ENCODE peak calls at places on chromosome 10, in five cellular contexts. L, C, G, T and F are unnamed samples.

GRCh38 chr10:110218627-110219026 is 11.2 kb downstream of the MXI1 start:
- DNase-seq in L (no peak), C (no peak), G (no peak), T (no peak), F (no peak)

GRCh38 chr10:91010952-91011351 is 90.1 kb upstream of the ANKRD1 start:
- DNase-seq in L (no peak), C (no peak), G (peak; percentile 46), T (no peak), F (no peak)

GRCh38 chr10:110176122-110176521 is 31.3 kb upstream of the MXI1 start:
- DNase-seq in L (no peak), C (no peak), G (no peak), T (no peak), F (no peak)

GRCh38 chr10:89550509-89550908 is 15.1 kb upstream of the SLC16A12 start:
- DNase-seq in L (no peak), C (no peak), G (no peak), T (no peak), F (peak; percentile 47)

GRCh38 chr10:104274762-104275721 is 6.1 kb downstream of the GSTO2 start:
- DNase-seq in L (no peak), C (no peak), G (peak; percentile 48), T (peak; percentile 80), F (peak; percentile 68)

GRCh38 chr10:96665306-96665705 is 55.0 kb downstream of the PIK3AP1 start:
- DNase-seq in L (peak; percentile 10), C (no peak), G (peak; percentile 66), T (no peak), F (no peak)

GRCh38 chr10:104928733-104929132 is 287.6 kb downstream of the SORCS3 start:
- DNase-seq in L (no peak), C (no peak), G (no peak), T (no peak), F (no peak)

GRCh38 chr10:17232276-17232987 is 4.4 kb downstream of the VIM start:
- DNase-seq in L (no peak), C (no peak), G (peak; percentile 67), T (no peak), F (no peak)

GRCh38 chr10:42783181-42783549 is 570 bp downstream of the BMS1 start:
- DNase-seq in L (no peak), C (peak; percentile 20), G (peak; percentile 68), T (peak; percentile 21), F (peak; percentile 6)

GRCh38 chr10:33412261-33413092 is 78.0 kb upstream of the NRP1 start:
- DNase-seq in L (peak; percentile 75), C (peak; percentile 57), G (peak; percentile 97), T (no peak), F (peak; percentile 9)

GRCh38 chr10:74213571-74214162 is 62.6 kb downstream of the ADK start:
- DNase-seq in L (no peak), C (peak; percentile 35), G (peak; percentile 62), T (peak; percentile 68), F (peak; percentile 54)

GRCh38 chr10:77619964-77620703 is 17.5 kb downstream of the KCNMA1 start:
- DNase-seq in L (no peak), C (no peak), G (no peak), T (no peak), F (no peak)

GRCh38 chr10:128147669-128148068 is 21.4 kb upstream of the MKI67 start:
- DNase-seq in L (peak; percentile 85), C (peak; percentile 42), G (peak; percentile 38), T (no peak), F (no peak)

GRCh38 chr10:47363781-47364180 is 15.6 kb downstream of the RBP3 start:
- DNase-seq in L (no peak), C (no peak), G (no peak), T (no peak), F (no peak)

GRCh38 chr10:121708921-121709625 is 110.8 kb upstream of the FGFR2 start:
- DNase-seq in L (no peak), C (no peak), G (no peak), T (no peak), F (no peak)

GRCh38 chr10:85537561-85537960 is 829.0 kb downstream of the GRID1 start:
- DNase-seq in L (no peak), C (no peak), G (no peak), T (no peak), F (no peak)

GRCh38 chr10:124040454-124040853 is 52.9 kb downstream of the CHST15 start:
- DNase-seq in L (no peak), C (no peak), G (no peak), T (no peak), F (no peak)

GRCh38 chr10:97590748-97591139 is 1.2 kb downstream of the C10orf62 start:
- DNase-seq in L (no peak), C (no peak), G (no peak), T (no peak), F (no peak)

GRCh38 chr10:87842220-87842641 is 21.1 kb downstream of the KLLN start:
- DNase-seq in L (peak; percentile 96), C (no peak), G (peak; percentile 81), T (peak; percentile 60), F (peak; percentile 65)

GRCh38 chr10:115555887-115556402 is 462.8 kb downstream of the ATRNL1 start:
- DNase-seq in L (no peak), C (no peak), G (no peak), T (no peak), F (no peak)

GRCh38 chr10:94085288-94085687 is 91.6 kb downstream of the PLCE1 start:
- DNase-seq in L (no peak), C (no peak), G (no peak), T (no peak), F (no peak)

GRCh38 chr10:27635699-27636270 is 109.8 kb downstream of the MKX start:
- DNase-seq in L (no peak), C (no peak), G (no peak), T (no peak), F (no peak)

GRCh38 chr10:112490543-112490942 is 43.5 kb downstream of the VTI1A start:
- DNase-seq in L (no peak), C (no peak), G (peak; percentile 24), T (no peak), F (peak; percentile 4)

GRCh38 chr10:110751845-110752244 is 107.7 kb downstream of the RBM20 start:
- DNase-seq in L (no peak), C (no peak), G (no peak), T (no peak), F (no peak)

GRCh38 chr10:133100186-133100585 is 12.5 kb downstream of the ADGRA1 start:
- DNase-seq in L (no peak), C (no peak), G (no peak), T (no peak), F (no peak)